ENCODE peak calls at places on chromosome 4, in five cellular contexts. S is cardiac fibroblast; L is fibroblast of pulmonary artery; Y is type B pancreatic cell; H is CD4-positive, alpha-beta T cell. J is an unnamed sample.

GRCh38 chr4:172850838-172851237 is 317.8 kb upstream of the GALNT7 start:
- DNase-seq in Y (no peak), H (no peak), L (peak; percentile 79), S (peak; percentile 87), J (no peak)

GRCh38 chr4:71026086-71026485 is 32.6 kb downstream of the DCK start:
- DNase-seq in Y (no peak), H (no peak), S (peak; percentile 88), L (peak; percentile 78), J (no peak)

GRCh38 chr4:122758033-122758432 is 25.5 kb downstream of the BBS12 start:
- DNase-seq in H (no peak), S (peak; percentile 74), Y (no peak), L (peak; percentile 64), J (no peak)

GRCh38 chr4:123651127-123651526 is 254.5 kb downstream of the SPRY1 start:
- DNase-seq in S (no peak), H (no peak), Y (no peak), L (peak; percentile 55), J (no peak)

GRCh38 chr4:110195561-110196205 is 2.7 kb downstream of the ELOVL6 start:
- DNase-seq in H (no peak), L (no peak), Y (no peak), S (peak; percentile 14), J (no peak)

GRCh38 chr4:113024373-113024772 is 25.1 kb upstream of the ANK2 start:
- DNase-seq in S (peak; percentile 12), Y (no peak), L (no peak), H (no peak), J (no peak)

GRCh38 chr4:140099993-140100392 is 54.0 kb downstream of the MAML3 start:
- DNase-seq in S (peak; percentile 57), H (no peak), Y (no peak), L (no peak), J (peak; percentile 87)

GRCh38 chr4:78529569-78530209 is 21.9 kb upstream of the ANXA3 start:
- DNase-seq in L (peak; percentile 56), H (no peak), S (peak; percentile 80), Y (no peak), J (no peak)

GRCh38 chr4:26034849-26035248 is 120.8 kb downstream of the SMIM20 start:
- DNase-seq in H (no peak), Y (no peak), S (no peak), L (no peak), J (no peak)

GRCh38 chr4:111066887-111067286 is 444.0 kb upstream of the PITX2 start:
- DNase-seq in H (no peak), L (no peak), Y (no peak), S (peak; percentile 22), J (no peak)

GRCh38 chr4:158193171-158193749 is 17.0 kb upstream of the TMEM144 start:
- DNase-seq in H (no peak), S (peak; percentile 50), L (peak; percentile 52), Y (no peak), J (no peak)

GRCh38 chr4:93384897-93385296 is 443.7 kb upstream of the ATOH1 start:
- DNase-seq in S (peak; percentile 0), L (peak; percentile 29), Y (no peak), H (no peak), J (no peak)

GRCh38 chr4:21507439-21507838 is 441.1 kb downstream of the KCNIP4 start:
- DNase-seq in S (peak; percentile 33), H (no peak), L (peak; percentile 45), Y (no peak), J (no peak)

GRCh38 chr4:55183926-55184599 is 58.7 kb upstream of the KDR start:
- DNase-seq in L (peak; percentile 97), H (no peak), Y (no peak), S (peak; percentile 98), J (no peak)

GRCh38 chr4:123744664-123745290 is 348.2 kb downstream of the SPRY1 start:
- DNase-seq in Y (no peak), L (peak; percentile 96), S (peak; percentile 59), H (no peak), J (no peak)

GRCh38 chr4:45944000-45944399 is 179.9 kb downstream of the GABRG1 start:
- DNase-seq in H (no peak), L (no peak), S (no peak), Y (no peak), J (no peak)

GRCh38 chr4:112735474-112735951 is 98.6 kb downstream of the LARP7 start:
- DNase-seq in S (peak; percentile 2), L (no peak), H (no peak), Y (no peak), J (no peak)

GRCh38 chr4:1834047-1834769 is 21.7 kb downstream of the LETM1 start:
- DNase-seq in H (no peak), S (no peak), Y (no peak), L (no peak), J (no peak)

GRCh38 chr4:63620271-63620670 is 789.0 kb downstream of the TECRL start:
- DNase-seq in H (no peak), Y (no peak), L (no peak), S (no peak), J (no peak)

GRCh38 chr4:82799006-82799881 is 648 bp upstream of the SCD5 start:
- DNase-seq in S (no peak), H (no peak), Y (no peak), L (no peak), J (no peak)

GRCh38 chr4:147727476-147728028 is 4.3 kb upstream of the ARHGAP10 start:
- DNase-seq in Y (no peak), L (no peak), H (no peak), S (no peak), J (no peak)

GRCh38 chr4:85514783-85515182 is 39.8 kb downstream of the ARHGAP24 start:
- DNase-seq in Y (no peak), S (peak; percentile 16), H (no peak), L (no peak), J (no peak)

GRCh38 chr4:141195095-141195707 is 25.5 kb upstream of the ZNF330 start:
- DNase-seq in Y (no peak), L (no peak), H (no peak), S (no peak), J (no peak)

GRCh38 chr4:128782076-128782715 is 27.3 kb upstream of the JADE1 start:
- DNase-seq in H (peak; percentile 71), Y (no peak), S (peak; percentile 10), L (no peak), J (no peak)

GRCh38 chr4:172104534-172104933 is 291.3 kb downstream of the GALNTL6 start:
- DNase-seq in L (no peak), Y (no peak), H (no peak), S (no peak), J (no peak)

GRCh38 chr4:68655764-68656444 is 14.5 kb downstream of the UGT2B15 start:
- DNase-seq in L (no peak), Y (no peak), S (no peak), H (no peak), J (no peak)

GRCh38 chr4:124873361-124874171 is 161.0 kb upstream of the ANKRD50 start:
- DNase-seq in L (no peak), S (no peak), Y (no peak), H (no peak), J (no peak)

GRCh38 chr4:153616005-153616555 is 68.0 kb upstream of the TLR2 start:
- DNase-seq in Y (no peak), L (no peak), H (no peak), S (peak; percentile 15), J (no peak)

GRCh38 chr4:88757067-88757466 is 59.4 kb upstream of the NAP1L5 start:
- DNase-seq in Y (no peak), S (peak; percentile 15), H (no peak), L (no peak), J (no peak)

GRCh38 chr4:14583331-14583730 is 418.9 kb upstream of the CPEB2 start:
- DNase-seq in L (no peak), H (no peak), S (peak; percentile 20), Y (no peak), J (no peak)

GRCh38 chr4:2245787-2246275 is 3.9 kb upstream of the HAUS3 start:
- DNase-seq in S (no peak), Y (no peak), L (no peak), H (no peak), J (no peak)

GRCh38 chr4:66633472-66633871 is 911.8 kb downstream of the CENPC start:
- DNase-seq in L (peak; percentile 13), H (no peak), S (peak; percentile 35), Y (no peak), J (no peak)

GRCh38 chr4:28247805-28248204 is 1387.2 kb downstream of the STIM2 start:
- DNase-seq in S (peak; percentile 42), H (no peak), Y (no peak), L (no peak), J (no peak)
- TF ChIP-seq CTCF in S (no peak), H (no peak), Y (no peak), L (no peak), J (no peak)

GRCh38 chr4:170872794-170873193 is 783.0 kb upstream of the AADAT start:
- DNase-seq in L (no peak), S (no peak), H (no peak), Y (no peak), J (no peak)

GRCh38 chr4:170875868-170876267 is 786.1 kb upstream of the AADAT start:
- DNase-seq in S (no peak), H (no peak), Y (no peak), L (no peak), J (no peak)
- TF ChIP-seq CTCF in S (no peak), H (no peak), Y (peak; percentile 48), L (no peak), J (no peak)

DNA sequence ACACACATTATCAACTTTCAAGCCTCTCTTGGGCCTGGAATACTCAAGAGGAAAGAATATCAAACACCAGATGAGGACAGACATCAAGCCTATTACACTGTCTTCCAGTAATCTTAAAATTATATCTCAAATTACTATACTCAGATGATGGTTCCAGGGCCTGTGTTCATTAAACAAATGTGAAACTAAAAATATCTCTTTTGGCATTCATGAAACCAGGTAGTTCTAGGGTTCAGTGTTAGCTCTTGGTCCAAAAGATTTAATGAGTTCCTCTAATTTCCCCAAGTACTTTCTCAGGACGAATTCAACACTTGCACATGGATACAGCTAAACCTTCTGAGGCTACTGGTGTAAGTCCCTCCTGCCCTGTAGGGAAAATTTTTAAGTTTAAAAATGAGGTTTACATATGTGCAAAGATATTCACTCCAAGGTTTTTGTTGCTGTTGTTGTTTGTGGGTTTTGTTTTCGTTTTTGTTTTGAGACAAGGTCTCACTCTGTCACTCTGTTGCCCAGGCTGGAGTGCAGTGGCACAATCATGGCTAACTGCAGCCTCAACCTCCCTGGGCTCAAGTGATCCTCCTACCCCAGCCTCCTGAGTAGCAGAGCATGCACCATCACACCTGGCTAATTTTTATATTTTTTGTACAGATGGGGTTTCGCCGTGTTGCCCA is 79.4 kb downstream of the USP46 start:
- DNase-seq in H (no peak), L (no peak), S (no peak), Y (no peak), J (no peak)
- TF ChIP-seq CTCF in H (no peak), L (no peak), S (no peak), Y (no peak), J (no peak)

GRCh38 chr4:146545102-146545501 is 23.4 kb upstream of the SLC10A7 start:
- DNase-seq in L (peak; percentile 56), H (no peak), S (peak; percentile 70), Y (no peak), J (no peak)

GRCh38 chr4:146548443-146548842 is 26.7 kb upstream of the SLC10A7 start:
- DNase-seq in S (no peak), H (no peak), L (no peak), Y (no peak), J (no peak)

DNA sequence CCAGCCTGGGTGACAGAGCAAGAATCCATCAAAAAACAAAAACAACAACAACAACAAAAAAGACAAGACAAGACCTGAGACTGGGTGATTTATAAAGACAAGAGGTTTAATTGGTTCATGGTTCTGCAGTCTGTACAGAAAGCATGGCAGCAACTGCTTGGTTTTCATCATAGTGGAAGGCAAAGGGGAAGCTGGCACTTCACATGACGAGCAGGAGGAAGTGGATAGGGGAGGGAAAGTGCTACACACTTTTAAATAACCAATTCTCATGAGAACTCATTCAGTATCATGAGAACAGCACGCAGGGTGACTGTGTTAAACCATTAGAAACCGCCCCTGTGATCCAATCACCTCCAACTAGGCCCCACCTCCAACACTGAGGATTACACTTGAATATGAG is 28.4 kb upstream of the SLC10A7 start:
- DNase-seq in S (no peak), H (no peak), L (no peak), Y (no peak), J (no peak)
- TF ChIP-seq CTCF in S (no peak), H (no peak), L (no peak), Y (no peak), J (no peak)